ENCODE peak calls at places on chromosomes 3 and 15, in eight cellular contexts. H is retinal pigment epithelial cell, C is ovary, D is PC-9, X is BE2C, P is IMR-90, W is epithelial cell of proximal tubule, A is lower leg skin. R is an unnamed sample.

GRCh38 chr15:101017041-101017754 is 98.0 kb downstream of the LRRK1 start:
- DNase-seq in A (peak), C (no peak), W (no peak), P (peak), H (no peak), D (no peak), X (peak), R (no peak)

GRCh38 chr3:196920733-196921132 is 21.6 kb downstream of the NCBP2 start:
- DNase-seq in X (no peak), A (no peak), P (no peak), D (no peak), H (peak), W (no peak), C (no peak), R (no peak)

GRCh38 chr3:57192028-57192427 is 7.8 kb downstream of the HESX1 start:
- DNase-seq in D (no peak), P (no peak), H (no peak), A (no peak), W (no peak), C (no peak), X (no peak), R (no peak)

GRCh38 chr3:195736866-195737490 is 16.2 kb downstream of the MUC20 start:
- DNase-seq in D (no peak), H (no peak), W (no peak), P (no peak), A (no peak), X (no peak), C (no peak), R (no peak)

GRCh38 chr15:42408178-42408577 is 48.9 kb downstream of the CAPN3 start:
- DNase-seq in A (no peak), C (no peak), H (no peak), P (no peak), D (no peak), X (no peak), W (no peak), R (no peak)

GRCh38 chr15:32878342-32878741 is 160.5 kb downstream of the GREM1 start:
- DNase-seq in C (no peak), W (no peak), A (no peak), P (no peak), D (no peak), X (no peak), H (no peak), R (peak)

GRCh38 chr3:115986555-115987207 is 363.4 kb downstream of the GAP43 start:
- DNase-seq in H (no peak), P (peak), W (no peak), C (no peak), A (no peak), D (peak), X (peak), R (peak)

GRCh38 chr3:117101697-117102096 is 392.1 kb downstream of the TUSC7 start:
- DNase-seq in C (no peak), A (no peak), X (no peak), D (no peak), W (no peak), P (no peak), H (no peak), R (no peak)

GRCh38 chr3:34387831-34388564 is 589.6 kb downstream of the PDCD6IP start:
- DNase-seq in P (no peak), A (no peak), W (no peak), D (no peak), H (no peak), C (no peak), X (no peak), R (no peak)

GRCh38 chr3:192260611-192261010 is 466.7 kb downstream of the FGF12 start:
- DNase-seq in H (no peak), X (no peak), D (no peak), W (peak), A (no peak), C (no peak), P (no peak), R (no peak)

GRCh38 chr3:107894998-107895397 is 195.8 kb downstream of the CD47 start:
- DNase-seq in X (no peak), D (no peak), C (no peak), P (no peak), H (no peak), A (no peak), W (no peak), R (no peak)

GRCh38 chr3:79766474-79767193 is 1.2 kb downstream of the ROBO1 start:
- DNase-seq in C (peak), W (no peak), D (no peak), A (no peak), P (no peak), X (peak), H (no peak), R (no peak)

GRCh38 chr15:34890424-34890823 is 79.1 kb downstream of the AQR start:
- DNase-seq in X (no peak), C (no peak), H (no peak), P (peak), W (no peak), A (no peak), D (no peak), R (peak)

GRCh38 chr3:78724886-78725285 is 1042.9 kb downstream of the ROBO1 start:
- DNase-seq in C (no peak), H (no peak), W (no peak), X (no peak), D (no peak), A (no peak), P (no peak), R (no peak)

GRCh38 chr3:105938101-105938500 is 69.3 kb upstream of the CBLB start:
- DNase-seq in W (no peak), P (peak), X (peak), H (no peak), A (no peak), D (no peak), C (no peak), R (peak)

GRCh38 chr15:70266412-70267089 is 168.8 kb upstream of the TLE3 start:
- DNase-seq in P (no peak), X (peak), A (peak), D (peak), W (no peak), C (peak), H (no peak), R (peak)

GRCh38 chr3:71214797-71215196 is 368.7 kb downstream of the FOXP1 start:
- DNase-seq in X (no peak), A (no peak), C (no peak), W (no peak), D (no peak), P (no peak), H (no peak), R (no peak)

GRCh38 chr3:167350245-167350862 is 29.7 kb downstream of the ZBBX start:
- DNase-seq in H (no peak), X (no peak), C (no peak), W (peak), P (no peak), D (no peak), A (no peak), R (peak)

GRCh38 chr3:107218864-107219269 is 158.4 kb upstream of the CCDC54 start:
- DNase-seq in H (no peak), A (no peak), X (no peak), D (no peak), C (no peak), P (no peak), W (no peak), R (no peak)

GRCh38 chr3:170002829-170003228 is 35.0 kb upstream of the GPR160 start:
- DNase-seq in W (no peak), P (no peak), C (no peak), A (no peak), X (no peak), D (no peak), H (no peak), R (no peak)

GRCh38 chr15:73956276-73957086 is 30.2 kb downstream of the LOXL1 start:
- DNase-seq in A (no peak), W (no peak), P (peak), H (peak), C (peak), D (peak), X (no peak), R (peak)

GRCh38 chr3:118298133-118298532 is 736.5 kb downstream of the IGSF11 start:
- DNase-seq in W (no peak), P (no peak), X (no peak), A (no peak), D (no peak), C (no peak), H (no peak), R (no peak)

GRCh38 chr3:178532414-178532813 is 3.8 kb upstream of the KCNMB2 start:
- DNase-seq in D (no peak), C (no peak), X (no peak), H (peak), W (no peak), A (no peak), P (no peak), R (no peak)

GRCh38 chr3:177810162-177810623 is 612.9 kb upstream of the TBL1XR1 start:
- DNase-seq in W (peak), H (no peak), A (no peak), P (peak), D (peak), C (no peak), X (no peak), R (peak)

GRCh38 chr3:120093119-120093922 is 926 bp downstream of the GSK3B start:
- DNase-seq in H (peak), W (no peak), C (peak), A (no peak), D (no peak), X (peak), P (peak), R (peak)

GRCh38 chr3:61669676-61670299 is 108.4 kb downstream of the PTPRG start:
- DNase-seq in H (no peak), D (no peak), W (no peak), X (no peak), C (no peak), P (no peak), A (no peak), R (no peak)

GRCh38 chr3:186413615-186414415 is 51.8 kb upstream of the DGKG start:
- DNase-seq in P (no peak), W (no peak), C (peak), H (no peak), X (no peak), D (peak), A (peak), R (peak)

GRCh38 chr3:67558429-67558828 is 96.0 kb downstream of the SUCLG2 start:
- DNase-seq in P (peak), A (peak), D (no peak), H (no peak), W (no peak), C (no peak), X (no peak), R (peak)

GRCh38 chr3:182501861-182502260 is 291.4 kb upstream of the ATP11B start:
- DNase-seq in W (no peak), C (no peak), A (no peak), H (peak), D (no peak), P (no peak), X (no peak), R (no peak)

GRCh38 chr3:183306798-183307671 is 54.0 kb downstream of the B3GNT5 start:
- DNase-seq in W (peak), H (peak), D (peak), P (peak), A (peak), C (no peak), X (no peak), R (peak)

DNA sequence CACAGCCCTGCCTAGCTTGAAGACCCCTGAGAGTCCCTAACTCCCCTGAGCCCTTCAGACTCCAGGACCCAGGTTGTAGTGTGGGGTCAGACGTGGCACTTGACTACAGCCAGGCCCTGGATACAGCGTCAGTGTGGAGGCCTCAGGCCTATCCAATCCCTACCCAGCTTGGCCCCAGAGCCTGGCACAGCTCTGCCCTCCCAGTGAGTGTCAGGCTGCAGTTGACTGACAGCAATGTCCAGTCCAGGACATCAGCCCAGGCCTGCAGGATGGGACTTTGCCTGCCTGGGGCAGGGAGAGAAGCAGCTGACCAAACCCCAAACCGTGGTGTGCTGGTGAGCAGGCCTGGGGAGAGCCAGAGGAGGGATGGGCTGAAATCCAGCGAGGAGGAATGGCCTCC is 27.3 kb downstream of the KLF13 start:
- DNase-seq in X (no peak), D (no peak), C (no peak), H (no peak), P (no peak), W (no peak), A (no peak), R (peak)
- TF ChIP-seq CTCF in X (no peak), D (no peak), C (no peak), H (no peak), P (no peak), W (no peak), A (no peak), R (no peak)

GRCh38 chr3:171329759-171330158 is 130.4 kb downstream of the TNIK start:
- DNase-seq in X (no peak), A (no peak), C (no peak), D (no peak), H (no peak), P (no peak), W (no peak), R (no peak)
- H3K4me3 ChIP-seq in X (no peak), A (no peak), C (no peak), D (no peak), H (no peak), P (no peak), W (no peak), R (no peak)

DNA sequence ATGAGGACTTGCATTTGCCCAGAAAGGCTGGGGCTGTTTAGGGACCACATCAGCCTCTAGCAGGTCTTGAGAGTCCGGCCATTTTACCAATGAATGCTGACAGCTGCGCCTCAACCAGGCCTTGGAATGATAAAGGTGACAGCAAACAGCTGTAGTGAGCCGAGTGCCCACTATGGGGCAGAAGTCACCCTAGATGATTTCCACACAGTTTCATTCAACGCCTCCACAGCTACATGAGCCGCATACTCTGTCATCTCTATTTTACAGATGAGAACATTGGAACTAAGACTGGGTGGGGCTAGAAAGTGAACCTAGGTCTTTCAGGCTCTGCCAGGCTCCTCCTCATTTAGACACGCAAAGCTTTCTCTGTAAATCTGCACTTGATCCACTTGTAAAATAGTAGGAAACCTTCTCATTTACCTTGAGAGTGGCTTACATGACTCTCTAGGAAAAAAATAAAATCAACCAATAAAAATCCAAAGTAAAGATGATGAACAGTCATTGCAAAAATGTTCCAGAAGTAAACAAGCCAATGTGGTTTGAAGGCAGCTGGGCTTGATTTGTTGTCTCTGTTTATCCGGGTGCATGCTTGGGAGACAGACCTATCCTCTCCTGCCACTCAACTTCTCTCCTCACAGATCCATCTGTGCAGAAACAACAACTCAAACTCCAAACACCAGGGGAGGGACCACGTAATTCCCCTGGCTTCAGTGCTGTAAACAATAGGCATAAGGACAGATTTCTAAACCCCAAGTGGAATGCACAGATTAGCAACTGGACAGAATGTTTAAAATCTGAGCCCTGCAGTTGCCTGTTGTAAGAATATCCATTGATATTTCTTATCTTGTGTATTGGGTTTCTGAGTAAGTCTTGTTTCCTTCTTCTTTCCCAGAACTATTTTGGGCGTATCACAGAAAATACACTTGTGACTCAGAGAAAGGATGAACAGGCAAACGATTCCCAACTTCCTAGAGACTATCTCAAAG is 31.5 kb upstream of the LDHAL6B start:
- DNase-seq in W (no peak), X (peak), H (peak), D (peak), A (peak), P (peak), C (peak), R (peak)
- TF ChIP-seq CTCF in W (peak), X (peak), H (peak), D (peak), A (peak), P (peak), C (no peak), R (peak)

GRCh38 chr15:51935466-51936118 is 36.0 kb downstream of the LEO1 start:
- DNase-seq in A (no peak), W (no peak), C (no peak), P (peak), H (no peak), D (no peak), X (no peak), R (no peak)
- H3K4me3 ChIP-seq in A (no peak), W (no peak), C (no peak), P (no peak), H (no peak), D (no peak), X (no peak), R (no peak)

DNA sequence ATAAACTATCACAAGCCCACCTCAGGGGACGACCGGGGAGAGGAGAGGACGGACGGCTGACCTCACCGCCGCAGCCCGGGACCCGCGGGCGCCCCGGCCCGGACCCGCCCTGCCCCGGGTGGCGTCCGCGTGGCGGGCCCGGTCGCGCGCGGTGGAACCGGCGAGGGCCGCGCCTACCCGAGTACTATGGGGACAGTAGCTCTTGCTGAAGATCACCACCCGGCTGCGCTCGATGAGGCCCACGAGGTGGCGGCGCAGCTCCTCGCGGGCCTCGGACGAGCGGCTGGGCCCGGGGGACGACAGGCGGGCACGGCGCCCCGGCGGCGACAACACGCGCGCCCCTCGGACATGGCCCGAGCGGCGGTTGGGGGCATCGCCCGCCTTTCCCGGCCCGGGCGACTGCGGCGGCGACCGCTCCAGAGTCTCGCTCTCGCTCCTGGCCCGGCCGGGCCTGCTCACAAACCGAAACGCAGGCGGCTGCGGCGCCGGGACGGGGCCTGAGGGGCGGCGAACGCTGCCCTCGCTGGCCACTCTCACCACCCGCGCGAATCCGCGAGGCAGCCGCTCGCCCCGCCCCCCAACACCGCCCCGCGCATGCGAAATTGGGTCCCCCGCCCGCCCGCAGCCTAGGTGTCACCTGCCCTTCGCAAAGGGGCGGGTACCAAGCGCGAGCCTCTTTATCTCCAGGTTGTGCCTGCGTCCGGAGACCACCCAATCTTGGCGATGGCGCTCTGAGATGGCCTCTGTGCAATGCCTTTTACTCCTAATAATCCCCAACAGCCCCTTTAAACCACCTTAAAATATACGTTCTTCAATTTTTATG is at the start of gene TXNRD3:
- DNase-seq in A (peak), X (peak), C (peak), P (peak), H (no peak), W (no peak), D (peak), R (peak)
- TF ChIP-seq CTCF in A (no peak), X (no peak), C (no peak), P (peak), H (no peak), W (no peak), D (no peak), R (peak)

GRCh38 chr3:13018039-13018431 is 55.2 kb downstream of the IQSEC1 start:
- DNase-seq in C (no peak), D (no peak), X (no peak), A (no peak), H (no peak), W (no peak), P (no peak), R (no peak)

GRCh38 chr3:13017361-13018038 is 55.7 kb downstream of the IQSEC1 start:
- DNase-seq in D (no peak), C (no peak), A (no peak), H (no peak), X (no peak), P (no peak), W (no peak), R (no peak)

GRCh38 chr3:13019706-13020105 is 53.5 kb downstream of the IQSEC1 start:
- DNase-seq in P (no peak), D (no peak), X (no peak), C (no peak), A (no peak), H (no peak), W (no peak), R (no peak)

GRCh38 chr3:13019243-13019701 is 54.0 kb downstream of the IQSEC1 start:
- DNase-seq in X (no peak), A (no peak), H (no peak), W (no peak), C (peak), P (peak), D (no peak), R (peak)

GRCh38 chr3:13018561-13019242 is 54.5 kb downstream of the IQSEC1 start:
- DNase-seq in C (no peak), W (no peak), P (no peak), H (no peak), X (no peak), A (no peak), D (no peak), R (no peak)
- H3K4me3 ChIP-seq in C (no peak), W (peak), P (no peak), H (peak), X (no peak), A (no peak), D (no peak), R (peak)

GRCh38 chr3:101544181-101544850 is 17.4 kb upstream of the TRMT10C start:
- DNase-seq in W (no peak), D (no peak), H (no peak), A (no peak), X (no peak), C (no peak), P (no peak), R (no peak)
- TF ChIP-seq CTCF in W (peak), D (peak), H (peak), A (no peak), X (peak), C (no peak), P (no peak), R (peak)

R was measured in fibroblast of the aortic adventitia.